ENCODE peak calls at places on chromosomes 16 and 17, in six cellular contexts. One of them, this sample, is unnamed.

GRCh38 chr17:79911430-79912399 is 72.5 kb upstream of the CBX4 start:
- DNase-seq in left lung: peak; percentile 49
- DNase-seq in transverse colon: no peak
- DNase-seq in heart right ventricle: no peak
- DNase-seq in fibroblast of lung: no peak
- DNase-seq in adrenal gland: no peak
- DNase-seq in this sample: no peak

GRCh38 chr16:66263168-66263972 is 103.1 kb upstream of the CDH5 start:
- DNase-seq in left lung: no peak
- DNase-seq in transverse colon: no peak
- DNase-seq in heart right ventricle: no peak
- DNase-seq in fibroblast of lung: no peak
- DNase-seq in adrenal gland: no peak
- DNase-seq in this sample: no peak

GRCh38 chr17:75908201-75908600 is 3.5 kb upstream of the MRPL38 start:
- DNase-seq in left lung: no peak
- DNase-seq in transverse colon: peak; percentile 38
- DNase-seq in heart right ventricle: peak; percentile 67
- DNase-seq in fibroblast of lung: peak; percentile 18
- DNase-seq in adrenal gland: no peak
- DNase-seq in this sample: no peak

GRCh38 chr16:24986512-24987303 is 28.5 kb downstream of the ARHGAP17 start:
- DNase-seq in left lung: no peak
- DNase-seq in transverse colon: no peak
- DNase-seq in heart right ventricle: no peak
- DNase-seq in fibroblast of lung: peak; percentile 91
- DNase-seq in adrenal gland: no peak
- DNase-seq in this sample: peak; percentile 83

GRCh38 chr16:67301080-67301757 is 21.9 kb downstream of the PLEKHG4 start:
- DNase-seq in left lung: no peak
- DNase-seq in transverse colon: no peak
- DNase-seq in heart right ventricle: peak; percentile 38
- DNase-seq in fibroblast of lung: peak; percentile 36
- DNase-seq in adrenal gland: no peak
- DNase-seq in this sample: no peak

GRCh38 chr16:89319883-89320716 is 102.6 kb downstream of the ZNF778 start:
- DNase-seq in left lung: peak; percentile 75
- DNase-seq in transverse colon: peak; percentile 38
- DNase-seq in heart right ventricle: no peak
- DNase-seq in fibroblast of lung: peak; percentile 87
- DNase-seq in adrenal gland: peak; percentile 79
- DNase-seq in this sample: peak; percentile 77

GRCh38 chr17:40980594-40980993 is 3.5 kb downstream of the KRT40 start:
- DNase-seq in left lung: no peak
- DNase-seq in transverse colon: no peak
- DNase-seq in heart right ventricle: no peak
- DNase-seq in fibroblast of lung: peak; percentile 53
- DNase-seq in adrenal gland: no peak
- DNase-seq in this sample: no peak

GRCh38 chr16:56972898-56973689 is 11.3 kb downstream of the CETP start:
- DNase-seq in left lung: no peak
- DNase-seq in transverse colon: no peak
- DNase-seq in heart right ventricle: no peak
- DNase-seq in fibroblast of lung: no peak
- DNase-seq in adrenal gland: no peak
- DNase-seq in this sample: no peak

GRCh38 chr16:68737730-68738590 is 868 bp downstream of the CDH1 start:
- DNase-seq in left lung: peak; percentile 87
- DNase-seq in transverse colon: peak; percentile 86
- DNase-seq in heart right ventricle: no peak
- DNase-seq in fibroblast of lung: no peak
- DNase-seq in adrenal gland: no peak
- DNase-seq in this sample: no peak

GRCh38 chr16:50282010-50282538 is 15.7 kb downstream of the ADCY7 start:
- DNase-seq in left lung: peak; percentile 95
- DNase-seq in transverse colon: peak; percentile 84
- DNase-seq in heart right ventricle: peak; percentile 61
- DNase-seq in fibroblast of lung: peak; percentile 74
- DNase-seq in adrenal gland: peak; percentile 50
- DNase-seq in this sample: peak; percentile 31

GRCh38 chr17:69820881-69821473 is 254.0 kb upstream of the KCNJ16 start:
- DNase-seq in left lung: peak; percentile 36
- DNase-seq in transverse colon: no peak
- DNase-seq in heart right ventricle: no peak
- DNase-seq in fibroblast of lung: no peak
- DNase-seq in adrenal gland: no peak
- DNase-seq in this sample: no peak

GRCh38 chr17:48970865-48971687 is 2.7 kb upstream of the GIP start:
- DNase-seq in left lung: no peak
- DNase-seq in transverse colon: no peak
- DNase-seq in heart right ventricle: no peak
- DNase-seq in fibroblast of lung: no peak
- DNase-seq in adrenal gland: no peak
- DNase-seq in this sample: no peak

GRCh38 chr17:21008516-21008915 is 34.3 kb downstream of the USP22 start:
- DNase-seq in left lung: no peak
- DNase-seq in transverse colon: no peak
- DNase-seq in heart right ventricle: no peak
- DNase-seq in fibroblast of lung: no peak
- DNase-seq in adrenal gland: no peak
- DNase-seq in this sample: no peak

GRCh38 chr17:13601317-13601775 is 383 bp downstream of the HS3ST3A1 start:
- DNase-seq in left lung: peak; percentile 70
- DNase-seq in transverse colon: no peak
- DNase-seq in heart right ventricle: no peak
- DNase-seq in fibroblast of lung: no peak
- DNase-seq in adrenal gland: peak; percentile 15
- DNase-seq in this sample: no peak

GRCh38 chr17:78583091-78583490 is 5.9 kb upstream of the DNAH17 start:
- DNase-seq in left lung: peak; percentile 49
- DNase-seq in transverse colon: no peak
- DNase-seq in heart right ventricle: no peak
- DNase-seq in fibroblast of lung: no peak
- DNase-seq in adrenal gland: no peak
- DNase-seq in this sample: peak; percentile 27

GRCh38 chr16:30121741-30122620 is 1.0 kb downstream of the MAPK3 start:
- DNase-seq in left lung: peak; percentile 80
- DNase-seq in transverse colon: peak; percentile 48
- DNase-seq in heart right ventricle: peak; percentile 87
- DNase-seq in fibroblast of lung: no peak
- DNase-seq in adrenal gland: peak; percentile 49
- DNase-seq in this sample: peak; percentile 31

GRCh38 chr17:5584383-5584951 is at the start of gene NLRP1:
- DNase-seq in left lung: peak; percentile 92
- DNase-seq in transverse colon: peak; percentile 89
- DNase-seq in heart right ventricle: peak; percentile 92
- DNase-seq in fibroblast of lung: peak; percentile 92
- DNase-seq in adrenal gland: peak; percentile 77
- DNase-seq in this sample: peak; percentile 87

GRCh38 chr16:1674306-1674705 is 3.8 kb upstream of the JPT2 start:
- DNase-seq in left lung: no peak
- DNase-seq in transverse colon: no peak
- DNase-seq in heart right ventricle: no peak
- DNase-seq in fibroblast of lung: no peak
- DNase-seq in adrenal gland: no peak
- DNase-seq in this sample: no peak

GRCh38 chr17:34167359-34167758 is 87.7 kb upstream of the CCL2 start:
- DNase-seq in left lung: no peak
- DNase-seq in transverse colon: no peak
- DNase-seq in heart right ventricle: no peak
- DNase-seq in fibroblast of lung: no peak
- DNase-seq in adrenal gland: no peak
- DNase-seq in this sample: no peak

GRCh38 chr16:81601008-81601428 is 156.4 kb downstream of the CMIP start:
- DNase-seq in left lung: no peak
- DNase-seq in transverse colon: no peak
- DNase-seq in heart right ventricle: no peak
- DNase-seq in fibroblast of lung: peak; percentile 72
- DNase-seq in adrenal gland: no peak
- DNase-seq in this sample: peak; percentile 66
- H3K27ac ChIP-seq in left lung: no peak overlapping the region
- H3K27ac ChIP-seq in transverse colon: no peak overlapping the region
- H3K27ac ChIP-seq in heart right ventricle: no peak overlapping the region
- H3K27ac ChIP-seq in fibroblast of lung: no peak overlapping the region
- H3K27ac ChIP-seq in adrenal gland: peak overlapping the region; percentile 2
- H3K27ac ChIP-seq in this sample: peak overlapping the region; percentile 57

GRCh38 chr17:27603446-27603820 is 27.6 kb upstream of the LGALS9 start:
- DNase-seq in left lung: no peak
- DNase-seq in transverse colon: no peak
- DNase-seq in heart right ventricle: no peak
- DNase-seq in fibroblast of lung: no peak
- DNase-seq in adrenal gland: no peak
- DNase-seq in this sample: no peak
- TF ChIP-seq CTCF in left lung: no peak
- TF ChIP-seq CTCF in transverse colon: peak; percentile 25
- TF ChIP-seq CTCF in heart right ventricle: no peak
- TF ChIP-seq CTCF in fibroblast of lung: no peak
- TF ChIP-seq CTCF in adrenal gland: no peak
- TF ChIP-seq CTCF in this sample: no peak

GRCh38 chr17:17175340-17175739 is 30.8 kb downstream of the PLD6 start:
- DNase-seq in left lung: peak; percentile 39
- DNase-seq in transverse colon: no peak
- DNase-seq in heart right ventricle: no peak
- DNase-seq in fibroblast of lung: no peak
- DNase-seq in adrenal gland: no peak
- DNase-seq in this sample: no peak

GRCh38 chr17:17179371-17179827 is 26.7 kb downstream of the PLD6 start:
- DNase-seq in left lung: no peak
- DNase-seq in transverse colon: no peak
- DNase-seq in heart right ventricle: no peak
- DNase-seq in fibroblast of lung: peak; percentile 28
- DNase-seq in adrenal gland: no peak
- DNase-seq in this sample: no peak

GRCh38 chr17:17175917-17176316 is 30.2 kb downstream of the PLD6 start:
- DNase-seq in left lung: peak; percentile 31
- DNase-seq in transverse colon: no peak
- DNase-seq in heart right ventricle: no peak
- DNase-seq in fibroblast of lung: no peak
- DNase-seq in adrenal gland: no peak
- DNase-seq in this sample: no peak

GRCh38 chr17:17176341-17176740 is 29.8 kb downstream of the PLD6 start:
- DNase-seq in left lung: peak; percentile 43
- DNase-seq in transverse colon: no peak
- DNase-seq in heart right ventricle: no peak
- DNase-seq in fibroblast of lung: no peak
- DNase-seq in adrenal gland: no peak
- DNase-seq in this sample: no peak

GRCh38 chr17:17177186-17177585 is 28.9 kb downstream of the PLD6 start:
- DNase-seq in left lung: no peak
- DNase-seq in transverse colon: no peak
- DNase-seq in heart right ventricle: no peak
- DNase-seq in fibroblast of lung: no peak
- DNase-seq in adrenal gland: no peak
- DNase-seq in this sample: no peak
- H3K36me3 ChIP-seq in left lung: peaks cover 100% of the 10 kb centered on the region
- H3K36me3 ChIP-seq in transverse colon: peaks cover 64% of the 10 kb centered on the region
- H3K36me3 ChIP-seq in heart right ventricle: peaks cover 100% of the 10 kb centered on the region
- H3K36me3 ChIP-seq in fibroblast of lung: peaks cover 43% of the 10 kb centered on the region
- H3K36me3 ChIP-seq in adrenal gland: peaks cover 95% of the 10 kb centered on the region
- H3K36me3 ChIP-seq in this sample: peaks cover 84% of the 10 kb centered on the region

DNA sequence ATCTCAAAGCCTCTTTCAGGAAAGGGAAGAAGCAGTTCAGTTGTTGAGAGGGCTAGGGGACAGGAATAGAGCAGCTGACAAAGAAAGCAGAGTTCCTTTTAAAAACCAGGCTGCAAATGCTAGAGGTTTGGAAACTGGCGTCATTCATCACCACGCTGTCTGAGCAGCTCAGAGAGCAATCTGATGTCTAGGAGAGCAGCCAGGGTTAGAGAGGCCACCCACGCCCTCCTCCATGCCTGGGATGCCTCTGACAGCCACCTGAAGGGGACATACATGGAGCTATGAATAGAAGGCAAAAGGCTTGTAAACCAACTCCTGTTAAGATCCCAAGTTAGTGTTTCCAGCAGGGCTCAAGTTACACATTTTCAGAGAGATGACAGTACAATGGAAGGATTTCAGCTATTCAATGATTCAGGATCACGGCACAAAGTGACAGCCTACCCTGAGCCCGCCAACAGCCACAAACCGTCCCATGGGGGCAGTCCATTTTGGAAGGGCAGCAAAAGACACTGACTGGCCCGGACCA is 12.4 kb downstream of the RAB5C start:
- DNase-seq in left lung: no peak
- DNase-seq in transverse colon: no peak
- DNase-seq in heart right ventricle: no peak
- DNase-seq in fibroblast of lung: peak; percentile 91
- DNase-seq in adrenal gland: no peak
- DNase-seq in this sample: peak; percentile 57
- H3K27ac ChIP-seq in left lung: no peak overlapping the region
- H3K27ac ChIP-seq in transverse colon: no peak overlapping the region
- H3K27ac ChIP-seq in heart right ventricle: peak overlapping the region; percentile 55
- H3K27ac ChIP-seq in fibroblast of lung: no peak overlapping the region
- H3K27ac ChIP-seq in adrenal gland: peak overlapping the region; percentile 9
- H3K27ac ChIP-seq in this sample: peak overlapping the region; percentile 31